ENCODE peak calls at places on chromosomes 5 and 9, in eight cellular contexts. L is transverse colon, I is AG04450, X is esophagus squamous epithelium, O is A549, W is pancreas, M is RWPE1, B is ascending aorta. J is an unnamed sample.

GRCh38 chr5:61596265-61596664 is 264.2 kb downstream of the ZSWIM6 start:
- DNase-seq in L (no peak), W (peak; percentile 32), M (no peak), B (no peak), I (no peak), X (no peak), O (no peak), J (no peak)

GRCh38 chr5:66450988-66451387 is 145.2 kb upstream of the MAST4 start:
- DNase-seq in W (no peak), X (no peak), B (no peak), L (no peak), M (no peak), O (no peak), I (no peak), J (no peak)

GRCh38 chr9:91037511-91038482 is 236.2 kb downstream of the SYK start:
- DNase-seq in X (no peak), M (peak; percentile 69), O (peak; percentile 40), B (no peak), L (peak; percentile 79), I (peak; percentile 80), W (peak; percentile 66), J (peak; percentile 46)

GRCh38 chr9:77038281-77039036 is 19.0 kb downstream of the FOXB2 start:
- DNase-seq in L (no peak), X (no peak), I (no peak), M (no peak), B (no peak), O (no peak), W (no peak), J (no peak)

GRCh38 chr9:20624201-20625002 is 2.1 kb upstream of the MLLT3 start:
- DNase-seq in I (no peak), M (peak; percentile 72), O (peak; percentile 62), B (no peak), L (peak; percentile 65), W (peak; percentile 35), X (no peak), J (no peak)

GRCh38 chr9:137339606-137340462 is 37.8 kb upstream of the NRARP start:
- DNase-seq in W (no peak), L (no peak), O (no peak), B (no peak), I (no peak), X (no peak), M (no peak), J (no peak)

GRCh38 chr9:136437430-136437829 is 2.2 kb downstream of the INPP5E start:
- DNase-seq in B (no peak), M (peak; percentile 31), I (no peak), W (no peak), O (no peak), X (no peak), L (no peak), J (no peak)

GRCh38 chr5:168443533-168443932 is 42.7 kb upstream of the RARS1 start:
- DNase-seq in X (no peak), M (no peak), B (no peak), I (no peak), W (no peak), O (no peak), L (no peak), J (no peak)

GRCh38 chr9:14030350-14030823 is 283.6 kb downstream of the NFIB start:
- DNase-seq in O (no peak), I (peak; percentile 34), M (peak; percentile 69), X (no peak), W (peak; percentile 22), B (no peak), L (no peak), J (no peak)

GRCh38 chr9:83340451-83340850 is 197.8 kb downstream of the FRMD3 start:
- DNase-seq in L (no peak), B (no peak), X (no peak), I (no peak), O (no peak), M (no peak), W (no peak), J (no peak)

GRCh38 chr5:126422994-126423788 is at the start of gene GRAMD2B:
- DNase-seq in W (peak; percentile 89), L (peak; percentile 86), M (peak; percentile 90), I (peak; percentile 47), O (peak; percentile 60), B (peak; percentile 47), X (peak; percentile 37), J (peak; percentile 48)

GRCh38 chr5:119270121-119270565 is 85.7 kb upstream of the TNFAIP8 start:
- DNase-seq in B (no peak), L (no peak), O (no peak), W (no peak), X (no peak), M (no peak), I (no peak), J (no peak)

GRCh38 chr5:67986761-67987160 is 228.8 kb upstream of the PIK3R1 start:
- DNase-seq in B (no peak), W (no peak), M (no peak), X (no peak), O (no peak), L (no peak), I (no peak), J (no peak)

GRCh38 chr9:113796651-113797426 is 79.3 kb upstream of the ZNF618 start:
- DNase-seq in X (no peak), L (no peak), I (no peak), B (no peak), W (no peak), O (no peak), M (no peak), J (no peak)

DNA sequence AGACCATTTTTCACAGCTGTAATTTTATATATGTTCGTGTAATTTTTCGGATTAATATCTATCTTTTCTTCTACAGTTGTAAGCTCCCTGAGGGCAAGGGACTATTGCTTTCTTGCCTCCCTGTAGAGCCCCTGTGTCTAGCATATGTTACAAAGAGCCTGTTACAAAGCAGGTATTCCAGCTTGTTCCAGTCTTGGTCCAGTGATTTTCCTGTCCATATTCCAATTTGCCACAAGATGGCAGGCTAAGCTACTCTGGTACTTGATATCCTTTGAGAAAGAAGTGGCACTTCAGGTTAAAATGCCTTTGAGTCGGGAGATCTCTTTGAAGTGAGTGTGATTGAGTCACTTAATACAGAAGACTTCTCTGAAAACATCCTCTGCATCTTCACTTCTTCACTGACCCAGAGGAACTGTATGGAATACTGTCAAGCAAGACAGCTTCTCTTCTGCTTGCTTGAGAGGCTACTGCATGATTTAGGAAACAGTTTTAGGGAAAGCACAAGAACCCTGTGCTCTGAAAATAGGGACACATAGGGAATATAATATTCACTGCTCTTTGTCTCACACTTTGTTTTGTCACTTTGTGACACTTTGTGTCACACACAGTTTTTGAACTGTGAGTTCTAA is 24.5 kb downstream of the CAVIN4 start:
- DNase-seq in I (no peak), L (no peak), M (peak; percentile 64), X (no peak), B (no peak), W (no peak), O (peak; percentile 49), J (no peak)
- TF ChIP-seq CTCF in I (peak; percentile 82), L (peak; percentile 41), M (peak; percentile 94), X (peak; percentile 47), B (peak; percentile 57), W (peak; percentile 41), O (peak; percentile 71), J (no peak)

GRCh38 chr5:139670369-139671095 is 22.4 kb downstream of the CXXC5 start:
- DNase-seq in O (peak; percentile 53), I (no peak), W (peak; percentile 38), M (no peak), B (no peak), X (no peak), L (peak; percentile 76), J (no peak)
- TF ChIP-seq CTCF in O (peak; percentile 26), I (peak; percentile 39), W (no peak), M (no peak), B (peak; percentile 39), X (peak; percentile 30), L (no peak), J (no peak)

DNA sequence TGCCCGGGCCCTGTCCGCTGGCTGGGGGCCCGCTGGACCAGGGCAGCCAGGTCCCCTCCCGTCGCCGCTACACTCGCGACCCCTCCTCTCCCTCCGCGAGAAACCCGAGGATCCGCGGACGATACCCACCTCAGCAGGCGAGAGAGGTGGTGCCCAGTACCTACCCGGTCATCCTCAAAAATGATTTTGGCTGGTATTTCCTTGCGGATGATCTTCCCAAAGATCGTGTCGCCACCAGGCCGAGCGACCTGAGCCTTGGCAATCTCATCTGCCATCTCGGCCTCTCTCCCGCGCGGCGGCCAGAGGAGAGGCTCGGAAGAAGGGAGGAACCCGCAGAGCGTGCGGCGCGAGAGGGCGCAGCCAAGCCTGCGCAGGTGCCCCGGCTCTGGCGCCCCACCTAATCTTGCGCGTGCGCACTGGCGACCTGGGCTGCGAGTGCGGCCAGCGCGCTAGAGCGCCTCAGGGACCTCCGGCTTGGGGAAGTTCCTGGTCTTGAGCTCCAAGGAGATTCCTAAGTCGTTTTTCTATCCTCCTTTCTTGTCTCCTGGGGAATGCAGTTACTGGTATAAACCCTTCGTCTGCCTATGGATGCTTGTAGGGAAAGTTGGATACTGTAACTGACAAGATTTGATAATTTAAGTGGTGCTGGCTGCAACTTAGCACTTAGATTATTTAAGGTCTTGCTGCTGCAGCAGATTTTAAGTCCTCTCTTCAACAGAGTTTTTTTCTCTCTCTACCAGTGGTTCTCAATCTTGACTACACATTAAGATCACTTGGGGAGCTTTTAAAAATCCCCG is at the start of gene HINT1:
- DNase-seq in W (peak; percentile 92), X (peak; percentile 62), I (peak; percentile 74), B (peak; percentile 53), M (peak; percentile 98), L (peak; percentile 95), O (peak; percentile 96), J (peak; percentile 82)
- TF ChIP-seq CTCF in W (no peak), X (no peak), I (peak; percentile 13), B (no peak), M (peak; percentile 16), L (no peak), O (peak; percentile 19), J (no peak)

DNA sequence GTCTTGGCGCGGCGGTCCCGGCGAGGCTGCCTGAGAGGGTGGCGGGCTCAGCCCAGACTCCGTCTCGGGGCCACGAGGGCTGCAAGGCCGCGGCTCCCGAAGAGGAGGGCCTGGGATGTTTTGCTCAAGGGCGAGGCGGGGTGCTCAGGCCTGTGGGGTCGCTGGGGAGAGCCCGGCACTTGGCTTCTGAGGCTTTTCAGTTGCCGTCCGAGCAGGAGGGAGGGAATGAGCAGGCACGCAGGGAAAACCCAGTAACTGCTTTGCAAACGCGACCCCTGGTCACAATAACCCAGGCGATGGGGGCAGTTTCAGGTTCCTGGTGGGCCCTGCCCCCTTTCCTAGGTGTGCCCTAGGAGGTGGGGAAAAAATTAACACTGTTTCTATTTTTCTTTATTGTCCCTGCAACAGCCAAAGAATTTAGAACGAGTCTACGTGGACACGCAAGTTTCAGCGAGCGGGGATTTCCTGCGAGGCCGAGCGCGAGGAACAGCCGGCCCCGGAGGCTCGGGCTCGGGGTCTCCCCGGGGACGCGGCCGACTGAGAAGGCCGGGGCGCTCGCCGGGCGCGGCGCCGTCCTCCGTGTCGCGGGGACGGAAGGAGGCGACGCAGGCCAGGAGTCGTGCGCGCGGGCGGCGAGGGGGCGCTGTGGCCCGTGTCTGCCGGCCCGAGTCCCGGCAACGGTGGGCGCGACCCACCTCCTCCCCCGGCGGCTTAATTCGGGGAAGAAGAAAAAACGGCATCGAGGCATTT is 3.3 kb upstream of the IRX2 start:
- DNase-seq in O (no peak), L (no peak), X (no peak), M (no peak), W (no peak), B (no peak), I (no peak), J (no peak)
- TF ChIP-seq CTCF in O (no peak), L (no peak), X (no peak), M (no peak), W (no peak), B (no peak), I (no peak), J (no peak)

GRCh38 chr5:150487199-150488061 is 20.5 kb upstream of the NDST1 start:
- DNase-seq in B (no peak), L (peak; percentile 46), I (no peak), M (peak; percentile 64), O (peak; percentile 54), X (no peak), W (peak; percentile 60), J (no peak)
- TF ChIP-seq CTCF in B (peak; percentile 34), L (no peak), I (peak; percentile 24), M (no peak), O (peak; percentile 21), X (peak; percentile 15), W (no peak), J (no peak)